ENCODE peak calls at places on chromosomes 3 and 15, in five cellular contexts. A is ureter, T is foreskin fibroblast, U is H9, P is NCI-H510A treated with DMSO at 0.1 percent for 48 hours. K is an unnamed sample.

GRCh38 chr3:76177650-76178049 is 392.3 kb upstream of the ZNF717 start:
- DNase-seq in A (no peak), T (no peak), U (no peak), P (no peak), K (no peak)

GRCh38 chr3:109702252-109702651 is 364.9 kb upstream of the DPPA4 start:
- DNase-seq in A (no peak), T (no peak), U (no peak), P (no peak), K (peak)

GRCh38 chr15:90839187-90840071 is 29.0 kb upstream of the FURIN start:
- DNase-seq in A (peak), T (no peak), U (peak), P (no peak), K (no peak)

GRCh38 chr3:29203846-29204245 is 77.0 kb upstream of the RBMS3 start:
- DNase-seq in A (no peak), T (no peak), U (no peak), P (no peak), K (no peak)

GRCh38 chr3:194998948-194999347 is 272.0 kb downstream of the XXYLT1 start:
- DNase-seq in A (peak), T (no peak), U (no peak), P (no peak), K (no peak)

GRCh38 chr3:158909870-158910269 is 108.0 kb downstream of the MFSD1 start:
- DNase-seq in A (no peak), T (peak), U (no peak), P (no peak), K (no peak)

GRCh38 chr3:45034612-45035252 is 8.6 kb downstream of the CLEC3B start:
- DNase-seq in A (peak), T (no peak), U (no peak), P (no peak), K (peak)

GRCh38 chr3:173893835-173894234 is 496.3 kb downstream of the NLGN1 start:
- DNase-seq in A (no peak), T (no peak), U (no peak), P (no peak), K (no peak)

GRCh38 chr15:44163370-44163769 is 31.7 kb downstream of the FRMD5 start:
- DNase-seq in A (no peak), T (peak), U (no peak), P (no peak), K (no peak)

GRCh38 chr3:11185564-11186317 is 31.4 kb downstream of the HRH1 start:
- DNase-seq in A (peak), T (peak), U (no peak), P (no peak), K (no peak)

GRCh38 chr3:99708207-99708745 is 69.9 kb downstream of the COL8A1 start:
- DNase-seq in A (no peak), T (no peak), U (no peak), P (no peak), K (peak)

GRCh38 chr3:114706591-114707224 is 412.9 kb downstream of the TIGIT start:
- DNase-seq in A (no peak), T (peak), U (no peak), P (no peak), K (no peak)

GRCh38 chr3:81393251-81393650 is 368.2 kb downstream of the GBE1 start:
- DNase-seq in A (no peak), T (no peak), U (no peak), P (no peak), K (no peak)

GRCh38 chr3:62529230-62529629 is 155.9 kb upstream of the FEZF2 start:
- DNase-seq in A (no peak), T (no peak), U (peak), P (no peak), K (peak)

GRCh38 chr15:43511012-43511885 is 6.2 kb upstream of the MAP1A start:
- DNase-seq in A (peak), T (no peak), U (peak), P (peak), K (peak)

GRCh38 chr3:182028081-182028480 is 316.4 kb downstream of the SOX2 start:
- DNase-seq in A (no peak), T (no peak), U (no peak), P (no peak), K (no peak)

GRCh38 chr15:45634442-45635190 is at the start of gene SQOR:
- DNase-seq in A (peak), T (peak), U (peak), P (peak), K (peak)

GRCh38 chr15:92448370-92448769 is 54.7 kb downstream of the ST8SIA2 start:
- DNase-seq in A (no peak), T (no peak), U (no peak), P (no peak), K (no peak)